ENCODE peak calls at places on chromosome 13, in eight cellular contexts. One of them, this sample, is unnamed.

GRCh38 chr13:110130431-110130830 is 176.5 kb downstream of the COL4A1 start:
- DNase-seq in stimulated activated CD4-positive, alpha-beta T cell treated with anti-CD3 and anti-CD28 coated beads, TNF-alpha, amount 100 ng/mL, for 4 hours: no peak
- DNase-seq in right atrium auricular region: peak
- DNase-seq in GF-D8: no peak
- DNase-seq in T-cell: no peak
- DNase-seq in HL-60: no peak
- DNase-seq in smooth muscle cell of the brain vasculature: no peak
- DNase-seq in activated B cell treated with CpG ODN at 0.5 μM for 24 hours: no peak
- DNase-seq in this sample: no peak

GRCh38 chr13:88395804-88396203 is 724.6 kb downstream of the SLITRK5 start:
- DNase-seq in smooth muscle cell of the brain vasculature: no peak
- DNase-seq in activated B cell treated with CpG ODN at 0.5 μM for 24 hours: no peak
- DNase-seq in HL-60: no peak
- DNase-seq in stimulated activated CD4-positive, alpha-beta T cell treated with anti-CD3 and anti-CD28 coated beads, TNF-alpha, amount 100 ng/mL, for 4 hours: no peak
- DNase-seq in right atrium auricular region: no peak
- DNase-seq in T-cell: no peak
- DNase-seq in GF-D8: no peak
- DNase-seq in this sample: no peak

GRCh38 chr13:79392882-79393563 is 13.0 kb downstream of the RBM26 start:
- DNase-seq in smooth muscle cell of the brain vasculature: no peak
- DNase-seq in activated B cell treated with CpG ODN at 0.5 μM for 24 hours: no peak
- DNase-seq in GF-D8: peak
- DNase-seq in stimulated activated CD4-positive, alpha-beta T cell treated with anti-CD3 and anti-CD28 coated beads, TNF-alpha, amount 100 ng/mL, for 4 hours: no peak
- DNase-seq in T-cell: no peak
- DNase-seq in HL-60: no peak
- DNase-seq in right atrium auricular region: no peak
- DNase-seq in this sample: no peak

GRCh38 chr13:111852701-111853100 is 214.2 kb upstream of the SOX1 start:
- DNase-seq in stimulated activated CD4-positive, alpha-beta T cell treated with anti-CD3 and anti-CD28 coated beads, TNF-alpha, amount 100 ng/mL, for 4 hours: no peak
- DNase-seq in right atrium auricular region: peak
- DNase-seq in activated B cell treated with CpG ODN at 0.5 μM for 24 hours: no peak
- DNase-seq in T-cell: no peak
- DNase-seq in smooth muscle cell of the brain vasculature: no peak
- DNase-seq in GF-D8: no peak
- DNase-seq in HL-60: no peak
- DNase-seq in this sample: peak

GRCh38 chr13:99526549-99526948 is 25.3 kb downstream of the TM9SF2 start:
- DNase-seq in activated B cell treated with CpG ODN at 0.5 μM for 24 hours: no peak
- DNase-seq in stimulated activated CD4-positive, alpha-beta T cell treated with anti-CD3 and anti-CD28 coated beads, TNF-alpha, amount 100 ng/mL, for 4 hours: no peak
- DNase-seq in GF-D8: no peak
- DNase-seq in HL-60: no peak
- DNase-seq in smooth muscle cell of the brain vasculature: no peak
- DNase-seq in T-cell: no peak
- DNase-seq in right atrium auricular region: no peak
- DNase-seq in this sample: no peak

GRCh38 chr13:38979891-38980627 is 10.6 kb downstream of the STOML3 start:
- DNase-seq in right atrium auricular region: no peak
- DNase-seq in GF-D8: no peak
- DNase-seq in stimulated activated CD4-positive, alpha-beta T cell treated with anti-CD3 and anti-CD28 coated beads, TNF-alpha, amount 100 ng/mL, for 4 hours: no peak
- DNase-seq in smooth muscle cell of the brain vasculature: no peak
- DNase-seq in HL-60: no peak
- DNase-seq in activated B cell treated with CpG ODN at 0.5 μM for 24 hours: no peak
- DNase-seq in T-cell: no peak
- DNase-seq in this sample: no peak

GRCh38 chr13:44141213-44141724 is 232.4 kb upstream of the SERP2 start:
- DNase-seq in GF-D8: no peak
- DNase-seq in right atrium auricular region: no peak
- DNase-seq in T-cell: no peak
- DNase-seq in HL-60: no peak
- DNase-seq in stimulated activated CD4-positive, alpha-beta T cell treated with anti-CD3 and anti-CD28 coated beads, TNF-alpha, amount 100 ng/mL, for 4 hours: peak
- DNase-seq in activated B cell treated with CpG ODN at 0.5 μM for 24 hours: no peak
- DNase-seq in smooth muscle cell of the brain vasculature: no peak
- DNase-seq in this sample: no peak

GRCh38 chr13:102870677-102871415 is 25.0 kb downstream of the ERCC5 start:
- DNase-seq in activated B cell treated with CpG ODN at 0.5 μM for 24 hours: no peak
- DNase-seq in GF-D8: no peak
- DNase-seq in right atrium auricular region: no peak
- DNase-seq in smooth muscle cell of the brain vasculature: peak
- DNase-seq in stimulated activated CD4-positive, alpha-beta T cell treated with anti-CD3 and anti-CD28 coated beads, TNF-alpha, amount 100 ng/mL, for 4 hours: peak
- DNase-seq in T-cell: peak
- DNase-seq in HL-60: peak
- DNase-seq in this sample: no peak

GRCh38 chr13:98746968-98747367 is 5.5 kb downstream of the SLC15A1 start:
- DNase-seq in right atrium auricular region: no peak
- DNase-seq in stimulated activated CD4-positive, alpha-beta T cell treated with anti-CD3 and anti-CD28 coated beads, TNF-alpha, amount 100 ng/mL, for 4 hours: no peak
- DNase-seq in smooth muscle cell of the brain vasculature: no peak
- DNase-seq in HL-60: no peak
- DNase-seq in activated B cell treated with CpG ODN at 0.5 μM for 24 hours: no peak
- DNase-seq in GF-D8: no peak
- DNase-seq in T-cell: no peak
- DNase-seq in this sample: no peak

GRCh38 chr13:50198508-50198907 is 183.3 kb downstream of the KCNRG start:
- DNase-seq in smooth muscle cell of the brain vasculature: no peak
- DNase-seq in right atrium auricular region: no peak
- DNase-seq in HL-60: peak
- DNase-seq in T-cell: no peak
- DNase-seq in activated B cell treated with CpG ODN at 0.5 μM for 24 hours: no peak
- DNase-seq in stimulated activated CD4-positive, alpha-beta T cell treated with anti-CD3 and anti-CD28 coated beads, TNF-alpha, amount 100 ng/mL, for 4 hours: no peak
- DNase-seq in GF-D8: no peak
- DNase-seq in this sample: peak

GRCh38 chr13:24629320-24629719 is 50.9 kb upstream of the ATP12A start:
- DNase-seq in HL-60: no peak
- DNase-seq in T-cell: no peak
- DNase-seq in GF-D8: no peak
- DNase-seq in right atrium auricular region: no peak
- DNase-seq in stimulated activated CD4-positive, alpha-beta T cell treated with anti-CD3 and anti-CD28 coated beads, TNF-alpha, amount 100 ng/mL, for 4 hours: no peak
- DNase-seq in smooth muscle cell of the brain vasculature: no peak
- DNase-seq in activated B cell treated with CpG ODN at 0.5 μM for 24 hours: no peak
- DNase-seq in this sample: no peak

GRCh38 chr13:75633285-75633684 is 2.8 kb upstream of the LMO7 start:
- DNase-seq in GF-D8: no peak
- DNase-seq in stimulated activated CD4-positive, alpha-beta T cell treated with anti-CD3 and anti-CD28 coated beads, TNF-alpha, amount 100 ng/mL, for 4 hours: no peak
- DNase-seq in T-cell: no peak
- DNase-seq in HL-60: no peak
- DNase-seq in right atrium auricular region: no peak
- DNase-seq in smooth muscle cell of the brain vasculature: no peak
- DNase-seq in activated B cell treated with CpG ODN at 0.5 μM for 24 hours: no peak
- DNase-seq in this sample: no peak

GRCh38 chr13:23488442-23488841 is 54.9 kb upstream of the SACS start:
- DNase-seq in activated B cell treated with CpG ODN at 0.5 μM for 24 hours: no peak
- DNase-seq in stimulated activated CD4-positive, alpha-beta T cell treated with anti-CD3 and anti-CD28 coated beads, TNF-alpha, amount 100 ng/mL, for 4 hours: no peak
- DNase-seq in GF-D8: peak
- DNase-seq in T-cell: no peak
- DNase-seq in HL-60: no peak
- DNase-seq in smooth muscle cell of the brain vasculature: no peak
- DNase-seq in right atrium auricular region: no peak
- DNase-seq in this sample: no peak

GRCh38 chr13:33178197-33178699 is 107.3 kb downstream of the STARD13 start:
- DNase-seq in smooth muscle cell of the brain vasculature: no peak
- DNase-seq in activated B cell treated with CpG ODN at 0.5 μM for 24 hours: no peak
- DNase-seq in GF-D8: no peak
- DNase-seq in T-cell: no peak
- DNase-seq in stimulated activated CD4-positive, alpha-beta T cell treated with anti-CD3 and anti-CD28 coated beads, TNF-alpha, amount 100 ng/mL, for 4 hours: no peak
- DNase-seq in HL-60: no peak
- DNase-seq in right atrium auricular region: no peak
- DNase-seq in this sample: no peak

GRCh38 chr13:25372275-25373081 is 704 bp downstream of the ATP8A2 start:
- DNase-seq in activated B cell treated with CpG ODN at 0.5 μM for 24 hours: no peak
- DNase-seq in right atrium auricular region: no peak
- DNase-seq in GF-D8: no peak
- DNase-seq in T-cell: no peak
- DNase-seq in smooth muscle cell of the brain vasculature: no peak
- DNase-seq in stimulated activated CD4-positive, alpha-beta T cell treated with anti-CD3 and anti-CD28 coated beads, TNF-alpha, amount 100 ng/mL, for 4 hours: no peak
- DNase-seq in HL-60: no peak
- DNase-seq in this sample: no peak

GRCh38 chr13:40666905-40667621 is 622 bp upstream of the FOXO1 start:
- DNase-seq in T-cell: no peak
- DNase-seq in smooth muscle cell of the brain vasculature: no peak
- DNase-seq in GF-D8: no peak
- DNase-seq in stimulated activated CD4-positive, alpha-beta T cell treated with anti-CD3 and anti-CD28 coated beads, TNF-alpha, amount 100 ng/mL, for 4 hours: no peak
- DNase-seq in right atrium auricular region: no peak
- DNase-seq in HL-60: peak
- DNase-seq in activated B cell treated with CpG ODN at 0.5 μM for 24 hours: peak
- DNase-seq in this sample: peak

GRCh38 chr13:48165727-48166126 is 67.3 kb upstream of the ITM2B start:
- DNase-seq in smooth muscle cell of the brain vasculature: no peak
- DNase-seq in right atrium auricular region: no peak
- DNase-seq in HL-60: no peak
- DNase-seq in activated B cell treated with CpG ODN at 0.5 μM for 24 hours: no peak
- DNase-seq in GF-D8: no peak
- DNase-seq in T-cell: no peak
- DNase-seq in stimulated activated CD4-positive, alpha-beta T cell treated with anti-CD3 and anti-CD28 coated beads, TNF-alpha, amount 100 ng/mL, for 4 hours: no peak
- DNase-seq in this sample: no peak

GRCh38 chr13:94548382-94549240 is 47.3 kb downstream of the TGDS start:
- DNase-seq in stimulated activated CD4-positive, alpha-beta T cell treated with anti-CD3 and anti-CD28 coated beads, TNF-alpha, amount 100 ng/mL, for 4 hours: peak
- DNase-seq in smooth muscle cell of the brain vasculature: peak
- DNase-seq in HL-60: peak
- DNase-seq in T-cell: peak
- DNase-seq in GF-D8: no peak
- DNase-seq in activated B cell treated with CpG ODN at 0.5 μM for 24 hours: no peak
- DNase-seq in right atrium auricular region: peak
- DNase-seq in this sample: no peak

GRCh38 chr13:96963786-96964475 is 30.3 kb downstream of the OXGR1 start:
- DNase-seq in HL-60: no peak
- DNase-seq in GF-D8: no peak
- DNase-seq in smooth muscle cell of the brain vasculature: no peak
- DNase-seq in activated B cell treated with CpG ODN at 0.5 μM for 24 hours: no peak
- DNase-seq in right atrium auricular region: no peak
- DNase-seq in stimulated activated CD4-positive, alpha-beta T cell treated with anti-CD3 and anti-CD28 coated beads, TNF-alpha, amount 100 ng/mL, for 4 hours: no peak
- DNase-seq in T-cell: no peak
- DNase-seq in this sample: no peak

GRCh38 chr13:40026741-40027140 is 371.3 kb downstream of the COG6 start:
- DNase-seq in activated B cell treated with CpG ODN at 0.5 μM for 24 hours: no peak
- DNase-seq in GF-D8: no peak
- DNase-seq in T-cell: no peak
- DNase-seq in right atrium auricular region: no peak
- DNase-seq in smooth muscle cell of the brain vasculature: no peak
- DNase-seq in HL-60: no peak
- DNase-seq in stimulated activated CD4-positive, alpha-beta T cell treated with anti-CD3 and anti-CD28 coated beads, TNF-alpha, amount 100 ng/mL, for 4 hours: peak
- DNase-seq in this sample: no peak

GRCh38 chr13:36904219-36904618 is 15.8 kb downstream of the SMAD9 start:
- DNase-seq in stimulated activated CD4-positive, alpha-beta T cell treated with anti-CD3 and anti-CD28 coated beads, TNF-alpha, amount 100 ng/mL, for 4 hours: no peak
- DNase-seq in T-cell: no peak
- DNase-seq in activated B cell treated with CpG ODN at 0.5 μM for 24 hours: no peak
- DNase-seq in HL-60: no peak
- DNase-seq in smooth muscle cell of the brain vasculature: no peak
- DNase-seq in right atrium auricular region: no peak
- DNase-seq in GF-D8: no peak
- DNase-seq in this sample: no peak

GRCh38 chr13:104387514-104387913 is 1321.3 kb upstream of the SLC10A2 start:
- DNase-seq in HL-60: no peak
- DNase-seq in GF-D8: no peak
- DNase-seq in smooth muscle cell of the brain vasculature: no peak
- DNase-seq in activated B cell treated with CpG ODN at 0.5 μM for 24 hours: no peak
- DNase-seq in T-cell: no peak
- DNase-seq in right atrium auricular region: no peak
- DNase-seq in stimulated activated CD4-positive, alpha-beta T cell treated with anti-CD3 and anti-CD28 coated beads, TNF-alpha, amount 100 ng/mL, for 4 hours: no peak
- DNase-seq in this sample: no peak

GRCh38 chr13:73060251-73061160 is 1.7 kb downstream of the KLF5 start:
- DNase-seq in smooth muscle cell of the brain vasculature: no peak
- DNase-seq in right atrium auricular region: no peak
- DNase-seq in T-cell: no peak
- DNase-seq in HL-60: no peak
- DNase-seq in GF-D8: no peak
- DNase-seq in stimulated activated CD4-positive, alpha-beta T cell treated with anti-CD3 and anti-CD28 coated beads, TNF-alpha, amount 100 ng/mL, for 4 hours: no peak
- DNase-seq in activated B cell treated with CpG ODN at 0.5 μM for 24 hours: no peak
- DNase-seq in this sample: no peak

GRCh38 chr13:25378528-25378927 is 6.8 kb downstream of the ATP8A2 start:
- DNase-seq in GF-D8: no peak
- DNase-seq in smooth muscle cell of the brain vasculature: no peak
- DNase-seq in activated B cell treated with CpG ODN at 0.5 μM for 24 hours: no peak
- DNase-seq in right atrium auricular region: no peak
- DNase-seq in T-cell: no peak
- DNase-seq in stimulated activated CD4-positive, alpha-beta T cell treated with anti-CD3 and anti-CD28 coated beads, TNF-alpha, amount 100 ng/mL, for 4 hours: no peak
- DNase-seq in HL-60: no peak
- DNase-seq in this sample: no peak

GRCh38 chr13:63554157-63554556 is 2138.5 kb upstream of the PCDH20 start:
- DNase-seq in activated B cell treated with CpG ODN at 0.5 μM for 24 hours: no peak
- DNase-seq in GF-D8: no peak
- DNase-seq in T-cell: no peak
- DNase-seq in stimulated activated CD4-positive, alpha-beta T cell treated with anti-CD3 and anti-CD28 coated beads, TNF-alpha, amount 100 ng/mL, for 4 hours: no peak
- DNase-seq in right atrium auricular region: no peak
- DNase-seq in smooth muscle cell of the brain vasculature: no peak
- DNase-seq in HL-60: no peak
- DNase-seq in this sample: no peak

This sample was measured in esophagus muscularis mucosa.